ENCODE peak calls at places on chromosome 11, in nine cellular contexts. V is germinal center; N is activated CD4-positive, alpha-beta T cell treated with anti-CD3 and anti-CD28 coated beads for 24 hours; M is GDM1; P is T follicular helper cell; Z is cardiac muscle cell; O is mesendoderm; K is upper lobe of right lung; L is endothelial cell. Q is an unnamed sample.

GRCh38 chr11:94279996-94280395 is 24.4 kb upstream of the IZUMO1R start:
- DNase-seq in P (no peak), O (no peak), N (no peak), M (no peak), K (no peak), L (no peak), Z (no peak), V (no peak), Q (no peak)

GRCh38 chr11:6333112-6333511 is 12.8 kb upstream of the CAVIN3 start:
- DNase-seq in K (no peak), O (no peak), P (no peak), V (no peak), M (no peak), L (no peak), N (no peak), Z (no peak), Q (no peak)

GRCh38 chr11:130815074-130815802 is 101.0 kb downstream of the SNX19 start:
- DNase-seq in O (no peak), V (no peak), M (no peak), K (no peak), L (no peak), Z (no peak), N (no peak), P (no peak), Q (no peak)

GRCh38 chr11:129251067-129251466 is 58.9 kb upstream of the ARHGAP32 start:
- DNase-seq in O (no peak), V (no peak), K (no peak), M (no peak), Z (no peak), N (no peak), P (no peak), L (no peak), Q (no peak)

GRCh38 chr11:126140932-126141291 is 70.5 kb downstream of the RPUSD4 start:
- DNase-seq in N (no peak), V (no peak), M (no peak), O (no peak), L (no peak), P (no peak), Z (no peak), K (no peak), Q (no peak)

GRCh38 chr11:65126624-65127274 is 4.6 kb downstream of the MRPL49 start:
- DNase-seq in P (no peak), M (no peak), K (no peak), Z (no peak), N (no peak), V (no peak), O (no peak), L (no peak), Q (no peak)

GRCh38 chr11:27040302-27041115 is at the start of gene BBOX1:
- DNase-seq in Z (no peak), N (no peak), L (no peak), M (no peak), V (no peak), O (peak), P (no peak), K (no peak), Q (peak)

GRCh38 chr11:120316880-120317688 is 8.0 kb upstream of the TLCD5 start:
- DNase-seq in N (no peak), K (peak), O (peak), Z (peak), L (no peak), M (no peak), P (no peak), V (no peak), Q (peak)

GRCh38 chr11:74035264-74035663 is 26.4 kb upstream of the UCP3 start:
- DNase-seq in M (no peak), N (no peak), O (no peak), V (no peak), K (no peak), L (no peak), Z (no peak), P (no peak), Q (no peak)

GRCh38 chr11:47768090-47768620 is 1.0 kb upstream of the FNBP4 start:
- DNase-seq in M (peak), L (peak), V (peak), Z (peak), P (no peak), K (peak), N (no peak), O (peak), Q (no peak)

GRCh38 chr11:132631956-132632355 is 900.3 kb downstream of the OPCML start:
- DNase-seq in M (no peak), O (no peak), P (no peak), Z (no peak), V (no peak), N (no peak), L (no peak), K (no peak), Q (no peak)

GRCh38 chr11:34192481-34193401 is 87.3 kb downstream of the NAT10 start:
- DNase-seq in K (no peak), P (no peak), V (no peak), Z (no peak), O (peak), L (no peak), M (no peak), N (no peak), Q (peak)

GRCh38 chr11:8768625-8769333 is 86.2 kb downstream of the RPL27A start:
- DNase-seq in M (no peak), L (no peak), Z (no peak), K (no peak), O (peak), V (no peak), N (no peak), P (no peak), Q (no peak)

GRCh38 chr11:28708075-28708474 is 599.9 kb downstream of the METTL15 start:
- DNase-seq in L (no peak), O (no peak), V (no peak), Z (no peak), N (no peak), P (no peak), K (no peak), M (no peak), Q (no peak)

GRCh38 chr11:120079750-120080610 is 57.9 kb downstream of the TRIM29 start:
- DNase-seq in O (peak), P (no peak), Z (no peak), K (peak), V (peak), M (no peak), L (peak), N (peak), Q (no peak)

GRCh38 chr11:111282663-111283062 is 15.7 kb upstream of the POU2AF3 start:
- DNase-seq in V (no peak), O (no peak), Z (no peak), L (no peak), K (no peak), M (no peak), P (no peak), N (no peak), Q (no peak)

GRCh38 chr11:67463186-67463585 is 5.9 kb downstream of the TMEM134 start:
- DNase-seq in Z (no peak), K (no peak), N (no peak), V (no peak), L (no peak), M (no peak), P (no peak), O (no peak), Q (no peak)

GRCh38 chr11:88043149-88043548 is 132.1 kb downstream of the RAB38 start:
- DNase-seq in P (no peak), O (peak), L (no peak), M (no peak), V (no peak), K (no peak), Z (no peak), N (no peak), Q (no peak)

GRCh38 chr11:61749607-61750217 is 2.7 kb upstream of the MYRF start:
- DNase-seq in O (no peak), N (no peak), V (no peak), P (no peak), L (no peak), M (no peak), K (no peak), Z (no peak), Q (no peak)

GRCh38 chr11:76296731-76297130 is 84.2 kb downstream of the THAP12 start:
- DNase-seq in K (no peak), Z (no peak), L (no peak), P (no peak), M (no peak), V (no peak), N (no peak), O (no peak), Q (no peak)

GRCh38 chr11:64359712-64360402 is 895 bp downstream of the RPS6KA4 start:
- DNase-seq in L (no peak), O (no peak), M (no peak), V (peak), Z (no peak), K (peak), P (no peak), N (no peak), Q (no peak)